ENCODE peak calls at places on chromosomes 2 and 18, in ten cellular contexts. J, G, L, H, E, N, P, I, S and Y are unnamed samples.

GRCh38 chr18:26488417-26489009 is 59.8 kb downstream of the KCTD1 start:
- DNase-seq in E (no peak), S (no peak), N (peak), P (no peak), J (no peak), L (no peak), G (no peak), H (no peak), I (no peak), Y (no peak)

GRCh38 chr2:149953627-149954026 is 366.1 kb upstream of the MMADHC start:
- DNase-seq in G (no peak), P (no peak), J (no peak), N (no peak), I (no peak), H (no peak), L (no peak), S (no peak), E (no peak), Y (no peak)

GRCh38 chr2:99652862-99653261 is 163.0 kb upstream of the REV1 start:
- DNase-seq in G (no peak), H (no peak), N (no peak), J (no peak), L (no peak), S (no peak), E (no peak), P (no peak), I (no peak), Y (no peak)

GRCh38 chr18:46340716-46341115 is 236.5 kb downstream of the HAUS1 start:
- DNase-seq in I (no peak), J (no peak), H (no peak), S (no peak), G (no peak), L (no peak), E (no peak), N (no peak), P (no peak), Y (no peak)

GRCh38 chr2:156399224-156399949 is 36.8 kb upstream of the GPD2 start:
- DNase-seq in E (no peak), N (no peak), H (no peak), P (no peak), S (peak), G (no peak), J (peak), I (peak), L (peak), Y (no peak)

GRCh38 chr2:240999873-241000541 is 1.6 kb downstream of the SNED1 start:
- DNase-seq in I (no peak), E (no peak), N (no peak), J (no peak), G (no peak), S (no peak), H (no peak), L (no peak), P (no peak), Y (no peak)

GRCh38 chr2:10454505-10454904 is 6.4 kb upstream of the ODC1 start:
- DNase-seq in I (no peak), J (no peak), E (peak), L (no peak), P (peak), S (no peak), H (no peak), N (no peak), G (no peak), Y (no peak)

GRCh38 chr18:77069482-77069881 is 63.1 kb downstream of the MBP start:
- DNase-seq in P (no peak), H (no peak), G (no peak), I (no peak), N (no peak), S (no peak), J (no peak), E (no peak), L (no peak), Y (no peak)

GRCh38 chr2:216034065-216034464 is 20.7 kb upstream of the MREG start:
- DNase-seq in N (peak), H (no peak), E (peak), G (peak), S (peak), P (peak), J (peak), L (peak), I (peak), Y (peak)

GRCh38 chr2:39232141-39232540 is 11.6 kb downstream of the CDKL4 start:
- DNase-seq in N (no peak), J (no peak), E (no peak), G (no peak), P (no peak), H (no peak), L (peak), I (no peak), S (no peak), Y (no peak)

GRCh38 chr2:237941239-237941638 is 25.6 kb upstream of the UBE2F start:
- DNase-seq in G (no peak), I (no peak), H (no peak), P (no peak), N (no peak), L (no peak), S (no peak), J (no peak), E (no peak), Y (no peak)

GRCh38 chr2:112148477-112148876 is 10.3 kb downstream of the FBLN7 start:
- DNase-seq in I (no peak), N (no peak), S (no peak), P (no peak), L (peak), J (no peak), G (no peak), E (no peak), H (no peak), Y (no peak)

GRCh38 chr2:20538308-20539132 is 91.6 kb downstream of the RHOB start:
- DNase-seq in H (no peak), J (no peak), S (no peak), N (peak), E (no peak), L (no peak), P (no peak), I (no peak), G (no peak), Y (no peak)

GRCh38 chr2:190334479-190335224 is 8.7 kb upstream of the INPP1 start:
- DNase-seq in L (no peak), E (no peak), H (no peak), N (no peak), I (no peak), P (peak), J (no peak), S (peak), G (no peak), Y (no peak)

GRCh38 chr2:67065046-67065445 is 332.1 kb upstream of the ETAA1 start:
- DNase-seq in H (no peak), E (no peak), N (no peak), I (peak), L (no peak), S (no peak), P (no peak), J (peak), G (no peak), Y (no peak)

GRCh38 chr2:134014196-134014960 is 239.5 kb upstream of the MGAT5 start:
- DNase-seq in S (peak), H (no peak), J (no peak), I (peak), N (no peak), E (no peak), L (no peak), G (no peak), P (no peak), Y (no peak)

GRCh38 chr2:66587216-66587615 is 152.3 kb downstream of the MEIS1 start:
- DNase-seq in H (no peak), L (no peak), J (no peak), N (peak), I (no peak), G (no peak), P (no peak), S (no peak), E (peak), Y (no peak)

GRCh38 chr18:32695534-32695933 is 77.3 kb downstream of the KLHL14 start:
- DNase-seq in L (no peak), S (no peak), N (no peak), J (no peak), H (no peak), G (no peak), I (no peak), P (no peak), E (no peak), Y (no peak)

GRCh38 chr2:25964891-25965290 is 17.4 kb downstream of the KIF3C start:
- DNase-seq in I (no peak), H (no peak), G (no peak), N (no peak), S (no peak), J (no peak), P (no peak), E (no peak), L (no peak), Y (no peak)

GRCh38 chr18:26663001-26663400 is 114.6 kb upstream of the KCTD1 start:
- DNase-seq in L (no peak), N (no peak), I (no peak), H (no peak), P (no peak), E (no peak), S (no peak), G (no peak), J (no peak), Y (no peak)

GRCh38 chr2:95670167-95670566 is 78.4 kb downstream of the TRIM43 start:
- DNase-seq in I (peak), G (no peak), N (no peak), J (peak), H (no peak), S (peak), P (no peak), E (no peak), L (peak), Y (no peak)

GRCh38 chr2:128091691-128092050 is 671 bp downstream of the UGGT1 start:
- DNase-seq in E (peak), N (no peak), H (no peak), J (peak), L (peak), P (no peak), S (peak), G (no peak), I (peak), Y (no peak)

GRCh38 chr2:195447353-195447975 is 209.6 kb upstream of the SLC39A10 start:
- DNase-seq in I (no peak), N (no peak), S (no peak), P (no peak), L (no peak), E (no peak), H (no peak), G (no peak), J (no peak), Y (no peak)

GRCh38 chr2:5748391-5748790 is 56.2 kb downstream of the SOX11 start:
- DNase-seq in N (no peak), S (no peak), P (no peak), I (no peak), L (no peak), E (no peak), H (no peak), J (no peak), G (no peak), Y (no peak)

GRCh38 chr2:61647044-61647443 is 108.9 kb upstream of the XPO1 start:
- DNase-seq in H (no peak), J (peak), L (no peak), S (no peak), P (no peak), G (no peak), N (no peak), I (peak), E (no peak), Y (no peak)

GRCh38 chr2:8514748-8515389 is 167.0 kb upstream of the ID2 start:
- DNase-seq in N (no peak), L (no peak), G (no peak), S (no peak), I (no peak), J (no peak), E (no peak), P (no peak), H (no peak), Y (peak)

GRCh38 chr2:60796573-60797509 is 40.8 kb downstream of the PAPOLG start:
- DNase-seq in H (no peak), E (no peak), P (no peak), N (no peak), G (no peak), S (no peak), J (no peak), I (peak), L (no peak), Y (no peak)

GRCh38 chr2:132547089-132547687 is 122.8 kb downstream of the LYPD1 start:
- DNase-seq in E (peak), H (peak), I (peak), P (peak), G (no peak), J (peak), L (peak), S (peak), N (peak), Y (peak)

GRCh38 chr18:48600046-48600745 is 61.4 kb downstream of the CTIF start:
- DNase-seq in S (no peak), G (no peak), H (no peak), I (no peak), N (no peak), L (no peak), P (peak), E (no peak), J (no peak), Y (no peak)

GRCh38 chr2:127226520-127227263 is 6.6 kb upstream of the CYP27C1 start:
- DNase-seq in H (peak), S (peak), N (no peak), J (peak), L (peak), G (no peak), I (peak), P (peak), E (peak), Y (no peak)

GRCh38 chr2:69789762-69790600 is 39.5 kb upstream of the GMCL1 start:
- DNase-seq in J (no peak), I (no peak), G (no peak), P (no peak), L (no peak), H (no peak), N (no peak), E (no peak), S (peak), Y (no peak)

GRCh38 chr2:105722726-105723297 is 21.9 kb upstream of the NCK2 start:
- DNase-seq in I (no peak), P (no peak), J (no peak), G (no peak), S (no peak), L (no peak), N (no peak), E (no peak), H (no peak), Y (no peak)

GRCh38 chr18:39199231-39199855 is 1633.7 kb upstream of the CELF4 start:
- DNase-seq in L (no peak), N (no peak), J (no peak), G (no peak), S (no peak), I (no peak), H (no peak), E (no peak), P (no peak), Y (no peak)

GRCh38 chr2:206971805-206972204 is 32.5 kb downstream of the CPO start:
- DNase-seq in I (peak), S (no peak), E (no peak), N (no peak), P (no peak), L (peak), J (peak), H (peak), G (no peak), Y (no peak)

GRCh38 chr18:59218018-59218417 is 1.9 kb upstream of the GRP start:
- DNase-seq in P (no peak), E (no peak), N (peak), G (no peak), I (no peak), H (no peak), S (no peak), L (no peak), J (no peak), Y (no peak)

GRCh38 chr2:10829304-10829703 is 16.7 kb upstream of the PDIA6 start:
- DNase-seq in P (no peak), G (no peak), I (no peak), H (no peak), S (no peak), J (no peak), E (no peak), N (no peak), L (no peak), Y (no peak)

GRCh38 chr2:241882090-241882625 is 12.6 kb downstream of the RTP5 start:
- DNase-seq in P (peak), J (peak), I (peak), H (no peak), G (no peak), E (peak), L (peak), S (no peak), N (peak), Y (no peak)

GRCh38 chr2:152647417-152648010 is 69.7 kb downstream of the PRPF40A start:
- DNase-seq in S (no peak), G (no peak), N (peak), J (peak), L (peak), P (peak), H (no peak), I (peak), E (peak), Y (no peak)

GRCh38 chr2:126784045-126784444 is 114.6 kb upstream of the TEX51 start:
- DNase-seq in I (no peak), H (no peak), N (no peak), L (no peak), E (no peak), S (no peak), G (no peak), P (no peak), J (no peak), Y (no peak)